ENCODE peak calls at places on chromosomes 7 and 10, in eight cellular contexts. D, T, G, B, O, X, L and I are unnamed samples. For H3K4me1 and H3K9me3, the result is how much of the 10 kb centered on the place peaks cover.

GRCh38 chr10:117762819-117763172 is 220.2 kb downstream of the EMX2 start:
- DNase-seq in D (no peak), T (no peak), G (peak), B (no peak), O (no peak), X (no peak), L (no peak), I (no peak)

GRCh38 chr7:27249724-27250636 is 7.4 kb downstream of the EVX1 start:
- DNase-seq in D (no peak), T (no peak), G (no peak), B (no peak), O (no peak), X (no peak), L (no peak), I (no peak)

GRCh38 chr7:3068568-3068967 is 24.9 kb upstream of the CARD11 start:
- DNase-seq in D (no peak), T (no peak), G (no peak), B (no peak), O (no peak), X (no peak), L (no peak), I (no peak)

GRCh38 chr7:28686418-28686800 is 271.7 kb downstream of the TRIL start:
- DNase-seq in D (no peak), T (peak), G (no peak), B (no peak), O (peak), X (no peak), L (no peak), I (no peak)

GRCh38 chr7:21996641-21997040 is 50.9 kb upstream of the CDCA7L start:
- DNase-seq in D (no peak), T (peak), G (no peak), B (no peak), O (peak), X (no peak), L (no peak), I (no peak)

GRCh38 chr7:28069788-28070187 is 110.8 kb downstream of the JAZF1 start:
- DNase-seq in D (peak), T (peak), G (no peak), B (peak), O (peak), X (no peak), L (no peak), I (peak)

GRCh38 chr10:46080886-46081285 is 34.8 kb upstream of the MSMB start:
- DNase-seq in D (no peak), T (no peak), G (no peak), B (no peak), O (no peak), X (no peak), L (no peak), I (no peak)

GRCh38 chr10:84237199-84238051 is 3.9 kb downstream of the LRIT1 start:
- DNase-seq in D (no peak), T (no peak), G (no peak), B (no peak), O (no peak), X (no peak), L (no peak), I (peak)

GRCh38 chr10:100827819-100828743 is 82.7 kb downstream of the PAX2 start:
- DNase-seq in D (no peak), T (no peak), G (no peak), B (peak), O (peak), X (no peak), L (peak), I (peak)

GRCh38 chr10:90857635-90858488 is at the start of gene HTR7:
- DNase-seq in D (peak), T (peak), G (no peak), B (peak), O (peak), X (no peak), L (peak), I (peak)

GRCh38 chr7:134696261-134696660 is 49.6 kb downstream of the BPGM start:
- DNase-seq in D (no peak), T (no peak), G (no peak), B (no peak), O (no peak), X (no peak), L (peak), I (no peak)

GRCh38 chr10:33180390-33180789 is 154.1 kb downstream of the NRP1 start:
- DNase-seq in D (no peak), T (peak), G (no peak), B (no peak), O (peak), X (no peak), L (no peak), I (no peak)

DNA sequence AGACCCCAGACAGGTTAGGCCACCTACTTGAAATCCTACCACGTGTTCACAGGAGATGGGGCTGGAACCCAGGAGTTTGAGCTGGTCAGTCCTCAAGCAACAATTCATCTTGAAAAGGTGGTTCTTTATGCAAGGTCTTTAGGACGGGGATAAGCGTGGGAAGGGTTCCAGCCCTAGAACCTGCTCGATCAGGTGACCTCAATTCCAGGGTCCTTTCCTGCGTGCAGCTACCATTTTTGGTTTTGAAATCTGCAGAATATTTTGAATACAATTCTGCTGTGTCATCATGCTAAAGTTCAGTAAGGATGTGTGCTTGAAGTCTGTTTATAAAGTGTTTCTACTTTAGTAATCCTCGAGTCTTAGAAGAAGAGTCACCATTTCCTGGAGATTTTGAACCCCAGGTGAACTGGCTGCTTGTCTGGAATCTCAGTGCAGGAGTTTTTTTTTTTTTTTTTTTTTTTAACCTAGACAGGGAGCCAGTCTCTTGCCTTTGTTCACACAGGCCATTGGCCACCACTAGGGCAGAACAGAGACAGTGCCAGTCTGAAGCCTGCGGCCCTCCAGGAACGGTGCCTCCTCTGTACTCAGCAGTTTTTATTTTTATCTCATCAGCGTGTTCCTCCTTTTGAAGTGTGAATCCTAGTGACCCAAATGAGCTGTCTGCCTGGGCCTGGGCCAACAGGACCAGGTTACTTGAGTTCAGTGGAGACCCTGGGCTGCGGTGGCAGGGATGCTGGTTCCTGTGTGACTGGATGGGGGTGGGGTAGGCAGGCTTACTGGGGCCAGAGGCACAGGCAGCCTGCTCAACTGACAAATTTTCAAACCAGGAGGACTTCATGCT is 54.6 kb downstream of the EEPD1 start:
- DNase-seq in D (no peak), T (peak), G (no peak), B (no peak), O (peak), X (no peak), L (peak), I (peak)
- TF ChIP-seq CTCF in D (no peak), T (peak), G (no peak), B (no peak), O (no peak), X (peak), L (no peak), I (no peak)

GRCh38 chr10:102112210-102112817 is 7.9 kb downstream of the LDB1 start:
- DNase-seq in D (no peak), T (no peak), G (no peak), B (no peak), O (no peak), X (no peak), L (no peak), I (no peak)

GRCh38 chr10:102113956-102114857 is 6.0 kb downstream of the LDB1 start:
- DNase-seq in D (peak), T (no peak), G (no peak), B (peak), O (peak), X (no peak), L (peak), I (peak)

GRCh38 chr10:102114861-102115618 is 5.1 kb downstream of the LDB1 start:
- DNase-seq in D (peak), T (peak), G (no peak), B (peak), O (peak), X (peak), L (peak), I (peak)

GRCh38 chr10:102111276-102111675 is 8.9 kb downstream of the LDB1 start:
- DNase-seq in D (no peak), T (no peak), G (no peak), B (no peak), O (no peak), X (no peak), L (no peak), I (no peak)

GRCh38 chr10:102113261-102113955 is 6.8 kb downstream of the LDB1 start:
- DNase-seq in D (no peak), T (no peak), G (no peak), B (no peak), O (no peak), X (no peak), L (no peak), I (no peak)
- H3K4me1 ChIP-seq in D (half or more), T (under half), G (half or more), B (under half), O (under half), X (half or more), L (under half), I (half or more)

DNA sequence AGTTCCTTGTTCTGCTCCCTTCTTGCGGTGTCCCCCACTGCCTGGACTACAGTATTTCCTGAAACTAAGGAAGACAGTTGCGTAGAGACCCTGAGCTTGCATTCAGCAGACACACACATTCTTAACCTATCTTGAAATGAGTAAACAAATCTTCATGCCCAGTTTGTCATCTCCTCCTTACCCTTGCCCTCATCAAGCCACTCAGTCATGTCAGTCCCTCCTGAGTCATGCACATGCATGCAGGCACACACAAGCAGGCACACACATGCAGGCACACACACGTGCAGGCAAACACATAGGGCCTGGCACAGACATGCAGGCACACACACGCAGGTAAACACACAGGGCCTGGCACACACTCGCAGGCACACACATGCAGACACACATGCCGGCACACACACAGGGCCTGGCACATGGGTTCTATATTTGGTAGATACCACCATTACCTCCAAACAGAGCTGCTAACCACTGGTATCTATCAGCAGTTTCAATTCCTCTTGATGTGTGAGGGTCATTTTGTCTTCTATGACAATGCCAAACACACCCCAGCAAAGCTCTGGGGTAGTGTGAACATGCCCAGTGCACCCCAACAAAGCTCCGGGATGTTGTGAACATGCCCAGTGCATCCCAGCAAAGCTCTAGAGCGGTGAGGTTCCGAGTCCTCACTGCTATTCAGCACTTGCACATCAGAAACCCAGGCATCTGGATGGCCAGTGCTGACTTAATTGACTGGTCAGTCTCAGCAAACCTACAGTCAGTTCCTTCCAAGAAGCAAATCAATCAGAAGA is 563.9 kb downstream of the PTPRN2 start:
- DNase-seq in D (peak), T (no peak), G (no peak), B (no peak), O (no peak), X (no peak), L (no peak), I (no peak)
- H3K9me3 ChIP-seq in D (under half), T (half or more), G (under half), B (under half), O (under half), X (under half), L (under half), I (under half)

GRCh38 chr7:86964973-86965726 is 94.3 kb downstream of the ELAPOR2 start:
- DNase-seq in D (no peak), T (no peak), G (no peak), B (no peak), O (no peak), X (no peak), L (no peak), I (no peak)

GRCh38 chr7:86958380-86958779 is 101.1 kb downstream of the ELAPOR2 start:
- DNase-seq in D (no peak), T (no peak), G (no peak), B (peak), O (no peak), X (no peak), L (no peak), I (no peak)

GRCh38 chr7:86962623-86963022 is 96.8 kb downstream of the ELAPOR2 start:
- DNase-seq in D (no peak), T (no peak), G (no peak), B (no peak), O (no peak), X (no peak), L (no peak), I (no peak)

GRCh38 chr7:86963599-86964230 is 95.7 kb downstream of the ELAPOR2 start:
- DNase-seq in D (no peak), T (no peak), G (no peak), B (no peak), O (peak), X (no peak), L (no peak), I (no peak)

GRCh38 chr7:86961686-86962085 is 97.8 kb downstream of the ELAPOR2 start:
- DNase-seq in D (no peak), T (no peak), G (no peak), B (no peak), O (peak), X (no peak), L (no peak), I (no peak)
- TF ChIP-seq CTCF in D (no peak), T (no peak), G (no peak), B (no peak), O (no peak), X (no peak), L (no peak), I (no peak)

GRCh38 chr7:44624306-44624705 is 17.9 kb downstream of the OGDH start:
- DNase-seq in D (no peak), T (no peak), G (no peak), B (no peak), O (no peak), X (no peak), L (no peak), I (no peak)

GRCh38 chr7:44622342-44623151 is 16.1 kb downstream of the OGDH start:
- DNase-seq in D (no peak), T (peak), G (no peak), B (no peak), O (peak), X (no peak), L (no peak), I (no peak)

GRCh38 chr7:44625899-44626511 is 19.6 kb downstream of the OGDH start:
- DNase-seq in D (no peak), T (no peak), G (no peak), B (no peak), O (no peak), X (no peak), L (no peak), I (no peak)

GRCh38 chr7:44629825-44630580 is 23.6 kb downstream of the OGDH start:
- DNase-seq in D (no peak), T (no peak), G (no peak), B (no peak), O (no peak), X (no peak), L (no peak), I (no peak)

GRCh38 chr7:44626620-44627019 is 20.2 kb downstream of the OGDH start:
- DNase-seq in D (no peak), T (no peak), G (no peak), B (no peak), O (no peak), X (no peak), L (no peak), I (no peak)
- H3K4me1 ChIP-seq in D (half or more), T (under half), G (under half), B (under half), O (under half), X (half or more), L (under half), I (under half)

GRCh38 chr7:110257673-110258072 is 833.3 kb upstream of the LRRN3 start:
- DNase-seq in D (no peak), T (no peak), G (no peak), B (no peak), O (no peak), X (no peak), L (no peak), I (no peak)
- H3K9me3 ChIP-seq in D (under half), T (under half), G (under half), B (under half), O (under half), X (under half), L (under half), I (under half)

DNA sequence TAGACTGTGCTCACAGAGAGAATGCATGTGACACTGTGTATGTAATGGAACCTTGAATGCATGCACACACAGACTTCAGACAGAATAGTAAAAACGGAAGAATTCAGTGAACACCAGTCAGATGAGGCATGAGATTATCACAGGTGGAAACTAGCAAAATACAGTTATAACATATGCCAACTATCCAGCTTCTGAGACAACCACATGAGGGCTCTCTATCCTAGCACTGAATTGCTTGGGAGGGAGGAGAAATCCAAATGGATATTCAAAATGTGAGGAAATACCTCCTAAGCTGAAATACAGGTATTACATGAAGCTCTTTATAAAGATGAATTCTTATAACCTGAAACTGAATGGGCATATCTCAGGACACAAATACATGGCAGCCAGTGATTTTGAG is 30.6 kb downstream of the GARS1 start:
- DNase-seq in D (no peak), T (no peak), G (no peak), B (no peak), O (no peak), X (no peak), L (no peak), I (no peak)
- TF ChIP-seq CTCF in D (no peak), T (no peak), G (no peak), B (no peak), O (no peak), X (peak), L (no peak), I (peak)

GRCh38 chr7:69418865-69419670 is 179.2 kb upstream of the AUTS2 start:
- DNase-seq in D (no peak), T (no peak), G (no peak), B (no peak), O (peak), X (no peak), L (no peak), I (no peak)
- H3K4me1 ChIP-seq in D (under half), T (under half), G (under half), B (under half), O (under half), X (under half), L (under half), I (under half)